ENCODE peak calls at places on chromosome X, in four cellular contexts. E is transverse colon, V is BE2C, A is GM06990. N is an unnamed sample.

GRCh38 chrX:140503714-140504351 is 1.0 kb downstream of the SOX3 start:
- DNase-seq in E (no peak), A (no peak), V (peak; percentile 50), N (peak; percentile 65)

GRCh38 chrX:13239272-13239671 is 80.6 kb downstream of the ATXN3L start:
- DNase-seq in E (no peak), V (no peak), A (no peak), N (no peak)

GRCh38 chrX:39409246-39409917 is 608.1 kb downstream of the MID1IP1 start:
- DNase-seq in V (no peak), E (no peak), A (no peak), N (no peak)

GRCh38 chrX:84046403-84046984 is 141.5 kb downstream of the RPS6KA6 start:
- DNase-seq in A (peak; percentile 8), V (peak; percentile 20), E (no peak), N (peak; percentile 14)

GRCh38 chrX:43003204-43003565 is 225.2 kb upstream of the PPP1R2C start:
- DNase-seq in E (no peak), A (no peak), V (no peak), N (no peak)

GRCh38 chrX:148914783-148915182 is 414.4 kb downstream of the AFF2 start:
- DNase-seq in E (no peak), A (peak; percentile 52), V (no peak), N (no peak)

GRCh38 chrX:45781901-45782553 is 581.4 kb upstream of the DIPK2B start:
- DNase-seq in E (no peak), V (no peak), A (no peak), N (no peak)

GRCh38 chrX:131735127-131735526 is 191.3 kb downstream of the OR13H1 start:
- DNase-seq in E (no peak), V (no peak), A (no peak), N (no peak)

GRCh38 chrX:11214346-11215190 is 78.6 kb upstream of the AMELX start:
- DNase-seq in E (no peak), A (no peak), V (no peak), N (no peak)

GRCh38 chrX:1657367-1658082 is 42.7 kb downstream of the ASMT start:
- DNase-seq in A (peak; percentile 69), V (no peak), E (peak; percentile 17), N (peak; percentile 80)

GRCh38 chrX:18360867-18361266 is 6.4 kb upstream of the SCML2 start:
- DNase-seq in E (no peak), A (no peak), V (no peak), N (no peak)

GRCh38 chrX:42855262-42855661 is 77.3 kb upstream of the PPP1R2C start:
- DNase-seq in A (no peak), V (no peak), E (no peak), N (no peak)

GRCh38 chrX:40307871-40308270 is 210.1 kb upstream of the BCOR start:
- DNase-seq in A (no peak), E (no peak), V (no peak), N (no peak)

GRCh38 chrX:47078129-47079043 is at the start of gene RGN:
- DNase-seq in A (no peak), V (no peak), E (no peak), N (peak; percentile 30)

GRCh38 chrX:8845060-8845459 is 43.9 kb upstream of the FAM9A start:
- DNase-seq in A (no peak), E (no peak), V (no peak), N (no peak)

GRCh38 chrX:45505214-45505613 is 304.5 kb upstream of the DIPK2B start:
- DNase-seq in E (no peak), A (no peak), V (no peak), N (no peak)

GRCh38 chrX:19889582-19890342 is 2.4 kb upstream of the SH3KBP1 start:
- DNase-seq in E (peak; percentile 17), V (peak; percentile 51), A (no peak), N (no peak)

GRCh38 chrX:8067754-8068469 is 103.2 kb downstream of the VCX2 start:
- DNase-seq in A (no peak), V (no peak), E (no peak), N (no peak)

GRCh38 chrX:106566362-106566761 is 45.4 kb upstream of the RADX start:
- DNase-seq in E (no peak), V (no peak), A (no peak), N (no peak)

DNA sequence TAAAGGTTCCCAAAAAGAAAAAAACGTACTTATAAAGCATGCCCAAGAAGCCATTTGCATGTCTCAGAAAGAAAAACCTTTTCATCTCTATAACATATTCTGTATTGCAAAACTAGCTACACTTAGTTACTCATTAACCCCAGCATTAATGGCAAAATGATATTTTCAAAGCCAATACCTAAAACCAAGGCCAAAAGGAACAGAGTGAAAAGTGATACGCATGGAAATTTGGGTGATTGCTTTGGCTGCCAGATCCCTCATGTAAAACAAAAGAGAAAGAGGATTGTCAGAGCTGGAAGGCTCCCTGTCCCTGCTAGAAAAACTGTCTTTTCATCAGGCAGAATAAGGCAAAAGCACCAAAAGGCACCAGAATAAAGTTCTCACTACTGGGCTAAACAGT is 46.8 kb upstream of the RADX start:
- DNase-seq in V (no peak), A (no peak), E (no peak), N (no peak)
- TF ChIP-seq CTCF in V (no peak), A (no peak), E (no peak), N (no peak)

GRCh38 chrX:70442224-70442623 is 2.4 kb upstream of the DLG3 start:
- DNase-seq in E (no peak), V (no peak), A (no peak), N (no peak)

GRCh38 chrX:70437011-70437410 is 7.6 kb upstream of the DLG3 start:
- DNase-seq in V (no peak), E (no peak), A (no peak), N (no peak)

GRCh38 chrX:70436380-70436779 is 8.3 kb upstream of the DLG3 start:
- DNase-seq in A (no peak), E (no peak), V (peak; percentile 42), N (peak; percentile 32)

GRCh38 chrX:70437921-70438665 is 6.5 kb upstream of the DLG3 start:
- DNase-seq in E (no peak), A (no peak), V (no peak), N (no peak)

GRCh38 chrX:70439016-70439415 is 5.6 kb upstream of the DLG3 start:
- DNase-seq in V (no peak), E (no peak), A (no peak), N (no peak)
- TF ChIP-seq CTCF in V (no peak), E (no peak), A (no peak), N (no peak)

DNA sequence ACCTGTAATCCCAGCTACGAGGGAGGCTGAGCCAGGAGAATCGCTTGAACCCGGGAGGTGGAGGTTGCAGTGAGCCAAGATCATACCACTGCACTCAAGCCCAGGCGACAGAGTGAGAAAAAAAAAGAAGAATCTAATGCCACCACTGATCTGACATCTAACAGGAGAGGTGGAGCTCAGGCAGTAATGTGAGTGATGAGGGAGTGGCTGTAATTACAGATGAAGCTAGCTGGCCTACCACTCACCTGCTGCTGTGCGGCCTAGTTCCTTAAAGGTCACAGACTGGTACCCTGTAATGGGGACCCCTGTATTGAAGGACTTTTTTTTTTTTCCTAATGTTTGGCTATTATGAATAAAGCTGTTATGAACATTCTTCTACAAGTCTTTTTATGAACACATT is 25.3 kb upstream of the GABRE start:
- DNase-seq in E (no peak), A (no peak), V (no peak), N (no peak)
- TF ChIP-seq CTCF in E (no peak), A (no peak), V (no peak), N (no peak)

GRCh38 chrX:103825881-103826280 is 6.2 kb downstream of the RAB9B start:
- DNase-seq in V (no peak), E (no peak), A (no peak), N (no peak)

GRCh38 chrX:103831342-103831802 is 685 bp downstream of the RAB9B start:
- DNase-seq in V (no peak), E (no peak), A (no peak), N (no peak)

GRCh38 chrX:103830848-103831247 is 1.2 kb downstream of the RAB9B start:
- DNase-seq in E (no peak), V (no peak), A (no peak), N (no peak)

GRCh38 chrX:103831803-103832544 is at the start of gene RAB9B:
- DNase-seq in E (peak; percentile 68), A (peak; percentile 50), V (peak; percentile 73), N (peak; percentile 79)

GRCh38 chrX:103828529-103828928 is 3.5 kb downstream of the RAB9B start:
- DNase-seq in A (no peak), V (no peak), E (no peak), N (no peak)
- TF ChIP-seq CTCF in A (no peak), V (no peak), E (no peak), N (no peak)

GRCh38 chrX:109635151-109635550 is 10.2 kb upstream of the KCNE5 start:
- DNase-seq in E (no peak), V (no peak), A (no peak), N (peak; percentile 16)
- TF ChIP-seq CTCF in E (peak; percentile 30), V (peak; percentile 61), A (peak; percentile 62), N (peak; percentile 50)

N was measured in glutamatergic neuron.